ENCODE peak calls at places on chromosomes 12 and 14, in ten cellular contexts. J is CD8-positive, alpha-beta memory T cell; F is GM18507; M is Right ventricle myocardium inferior; B is effector memory CD4-positive, alpha-beta T cell; K is kidney glomerular epithelial cell; S is H7; L is transverse colon; A is aorta; R is AG20443. Q is an unnamed sample.

GRCh38 chr14:55151601-55152000 is 22.5 kb downstream of the LGALS3 start:
- DNase-seq in B (no peak), R (peak), F (no peak), L (no peak), A (no peak), M (no peak), S (no peak), K (no peak), J (no peak), Q (no peak)

GRCh38 chr12:65535951-65536350 is 257.5 kb downstream of the MSRB3 start:
- DNase-seq in B (no peak), K (no peak), F (no peak), R (no peak), J (no peak), L (no peak), A (no peak), M (no peak), S (no peak), Q (no peak)

GRCh38 chr14:62655161-62655560 is 390.1 kb downstream of the KCNH5 start:
- DNase-seq in F (no peak), K (no peak), J (no peak), A (no peak), S (no peak), M (no peak), R (no peak), L (no peak), B (no peak), Q (no peak)

GRCh38 chr12:108641446-108642268 is 8.0 kb upstream of the SELPLG start:
- DNase-seq in L (no peak), M (no peak), B (no peak), F (no peak), S (no peak), J (no peak), R (no peak), K (no peak), A (no peak), Q (peak)

GRCh38 chr12:115335048-115335447 is 651.1 kb upstream of the TBX3 start:
- DNase-seq in L (no peak), M (peak), F (no peak), K (no peak), B (no peak), A (no peak), S (no peak), J (no peak), R (no peak), Q (peak)

GRCh38 chr12:6180300-6181051 is 19.7 kb upstream of the CD9 start:
- DNase-seq in S (no peak), R (peak), J (no peak), L (no peak), B (no peak), F (no peak), A (peak), K (peak), M (peak), Q (peak)

GRCh38 chr12:52835271-52836041 is 1.3 kb upstream of the KRT79 start:
- DNase-seq in S (no peak), A (peak), R (no peak), L (no peak), B (no peak), K (no peak), J (no peak), F (no peak), M (no peak), Q (no peak)

GRCh38 chr12:92425152-92425551 is 277.6 kb upstream of the PLEKHG7 start:
- DNase-seq in L (no peak), B (no peak), K (no peak), A (no peak), M (no peak), F (no peak), J (no peak), R (no peak), S (no peak), Q (no peak)

GRCh38 chr14:90784621-90785270 is 31.5 kb downstream of the TTC7B start:
- DNase-seq in K (no peak), A (no peak), J (no peak), L (no peak), S (peak), B (no peak), M (no peak), F (no peak), R (no peak), Q (no peak)

GRCh38 chr12:105212431-105212830 is 23.5 kb downstream of the APPL2 start:
- DNase-seq in B (no peak), L (no peak), M (no peak), A (no peak), S (no peak), R (peak), J (no peak), K (no peak), F (no peak), Q (no peak)

GRCh38 chr14:80954771-80955299 is 586 bp upstream of the TSHR start:
- DNase-seq in A (peak), B (peak), L (peak), S (peak), M (peak), F (peak), J (peak), K (peak), R (peak), Q (peak)

GRCh38 chr14:69708049-69708448 is 58.9 kb upstream of the SRSF5 start:
- DNase-seq in R (no peak), L (no peak), F (no peak), A (no peak), B (no peak), K (no peak), J (no peak), M (no peak), S (no peak), Q (no peak)

GRCh38 chr12:116861331-116861730 is 19.9 kb downstream of the HRK start:
- DNase-seq in B (no peak), A (peak), K (no peak), M (no peak), J (peak), F (peak), S (no peak), R (peak), L (peak), Q (peak)